ENCODE peak calls at places on chromosomes 12 and 14, in ten cellular contexts. S is T-helper 2 cell, H is T-helper 17 cell, F is Peyer's patch, R is fibroblast of mammary gland, D is H7, V is upper lobe of right lung, N is DMS53, Z is M059J, T is NCI-H774. A is an unnamed sample.

GRCh38 chr12:42631507-42631906 is 42.0 kb upstream of the PRICKLE1 start:
- DNase-seq in S (no peak), H (no peak), F (no peak), R (no peak), D (no peak), V (no peak), N (no peak), Z (no peak), T (no peak), A (no peak)

GRCh38 chr14:95816539-95816938 is 60.1 kb upstream of the TUNAR start:
- DNase-seq in S (no peak), H (no peak), F (no peak), R (no peak), D (no peak), V (no peak), N (peak; percentile 31), Z (no peak), T (no peak), A (no peak)

GRCh38 chr12:120692524-120693033 is 5.6 kb downstream of the MLEC start:
- DNase-seq in S (no peak), H (no peak), F (no peak), R (peak; percentile 51), D (no peak), V (no peak), N (no peak), Z (peak; percentile 80), T (no peak), A (no peak)

GRCh38 chr12:2212537-2212936 is 159.8 kb downstream of the CACNA1C start:
- DNase-seq in S (no peak), H (no peak), F (no peak), R (no peak), D (no peak), V (no peak), N (no peak), Z (no peak), T (no peak), A (no peak)

GRCh38 chr14:68977741-68978549 is 1.2 kb downstream of the ACTN1 start:
- DNase-seq in S (peak; percentile 13), H (peak; percentile 9), F (peak; percentile 55), R (peak; percentile 88), D (peak; percentile 83), V (peak; percentile 83), N (peak; percentile 60), Z (peak; percentile 96), T (no peak), A (no peak)

GRCh38 chr12:82314406-82314892 is 43.7 kb downstream of the CCDC59 start:
- DNase-seq in S (no peak), H (no peak), F (no peak), R (no peak), D (no peak), V (peak; percentile 69), N (peak; percentile 97), Z (no peak), T (peak; percentile 63), A (no peak)

GRCh38 chr12:8913702-8914032 is 642 bp upstream of the PHC1 start:
- DNase-seq in S (no peak), H (no peak), F (no peak), R (peak; percentile 4), D (no peak), V (no peak), N (peak; percentile 78), Z (no peak), T (no peak), A (no peak)

GRCh38 chr12:96083020-96083489 is 47.7 kb upstream of the LTA4H start:
- DNase-seq in S (no peak), H (no peak), F (no peak), R (peak; percentile 10), D (no peak), V (no peak), N (no peak), Z (peak; percentile 45), T (no peak), A (no peak)

GRCh38 chr14:100536721-100537700 is 50.2 kb downstream of the BEGAIN start:
- DNase-seq in S (no peak), H (peak; percentile 2), F (no peak), R (no peak), D (peak; percentile 71), V (peak; percentile 39), N (no peak), Z (no peak), T (no peak), A (no peak)

GRCh38 chr12:87991483-87991882 is 37.7 kb downstream of the C12orf50 start:
- DNase-seq in S (no peak), H (no peak), F (no peak), R (no peak), D (no peak), V (no peak), N (no peak), Z (no peak), T (no peak), A (no peak)

GRCh38 chr14:103488071-103488470 is 34.6 kb downstream of the CKB start:
- DNase-seq in S (no peak), H (no peak), F (no peak), R (no peak), D (no peak), V (no peak), N (no peak), Z (no peak), T (no peak), A (no peak)

GRCh38 chr12:57027805-57028153 is 11.4 kb upstream of the TAC3 start:
- DNase-seq in S (no peak), H (no peak), F (no peak), R (no peak), D (no peak), V (no peak), N (no peak), Z (no peak), T (no peak), A (no peak)

GRCh38 chr14:102973706-102974280 is 51.3 kb downstream of the AMN start:
- DNase-seq in S (no peak), H (no peak), F (no peak), R (no peak), D (no peak), V (no peak), N (no peak), Z (no peak), T (no peak), A (no peak)

GRCh38 chr12:65156366-65156831 is 13.0 kb upstream of the LEMD3 start:
- DNase-seq in S (no peak), H (no peak), F (peak; percentile 41), R (peak; percentile 8), D (no peak), V (no peak), N (peak; percentile 45), Z (peak; percentile 20), T (no peak), A (no peak)

GRCh38 chr12:61566183-61566582 is 694.0 kb upstream of the USP15 start:
- DNase-seq in S (no peak), H (no peak), F (no peak), R (no peak), D (peak; percentile 1), V (no peak), N (no peak), Z (no peak), T (no peak), A (no peak)

GRCh38 chr12:98838282-98838681 is 193.2 kb downstream of the APAF1 start:
- DNase-seq in S (no peak), H (no peak), F (no peak), R (peak; percentile 5), D (no peak), V (no peak), N (no peak), Z (no peak), T (no peak), A (no peak)

GRCh38 chr12:5612556-5613421 is 180.9 kb downstream of the NTF3 start:
- DNase-seq in S (no peak), H (no peak), F (no peak), R (no peak), D (no peak), V (no peak), N (no peak), Z (no peak), T (no peak), A (no peak)

GRCh38 chr14:70884595-70885342 is 22.5 kb upstream of the PCNX1 start:
- DNase-seq in S (no peak), H (no peak), F (no peak), R (no peak), D (no peak), V (no peak), N (no peak), Z (no peak), T (no peak), A (no peak)

GRCh38 chr12:39763071-39763893 is 143.7 kb upstream of the ABCD2 start:
- DNase-seq in S (no peak), H (no peak), F (no peak), R (no peak), D (no peak), V (no peak), N (no peak), Z (no peak), T (no peak), A (no peak)

GRCh38 chr12:57803317-57803893 is 15.1 kb downstream of the AVIL start:
- DNase-seq in S (peak; percentile 13), H (peak; percentile 20), F (no peak), R (peak; percentile 51), D (peak; percentile 87), V (peak; percentile 72), N (peak; percentile 85), Z (peak; percentile 39), T (peak; percentile 19), A (peak; percentile 31)

GRCh38 chr12:116818341-116818856 is 62.8 kb downstream of the HRK start:
- DNase-seq in S (no peak), H (no peak), F (peak; percentile 29), R (peak; percentile 14), D (no peak), V (no peak), N (peak; percentile 71), Z (peak; percentile 50), T (no peak), A (no peak)

A was measured in smooth muscle cell of the brain vasculature.